ENCODE peak calls at places on chromosomes 11 and 22, in six cellular contexts. One of them, this sample, is unnamed.

GRCh38 chr11:73201249-73201648 is 16.8 kb upstream of the P2RY2 start:
- DNase-seq in neuronal stem cell: no peak
- DNase-seq in IMR-90: peak; percentile 39
- DNase-seq in endothelial cell of umbilical vein: no peak
- DNase-seq in neural progenitor cell: no peak
- DNase-seq in OCI-LY7: no peak
- DNase-seq in this sample: no peak

GRCh38 chr11:94934836-94935235 is 38.5 kb downstream of the CWC15 start:
- DNase-seq in neural progenitor cell: no peak
- DNase-seq in neuronal stem cell: no peak
- DNase-seq in OCI-LY7: no peak
- DNase-seq in endothelial cell of umbilical vein: peak; percentile 36
- DNase-seq in IMR-90: no peak
- DNase-seq in this sample: no peak

GRCh38 chr11:3823762-3824506 is 15.6 kb downstream of the PGAP2 start:
- DNase-seq in neural progenitor cell: no peak
- DNase-seq in IMR-90: no peak
- DNase-seq in endothelial cell of umbilical vein: no peak
- DNase-seq in neuronal stem cell: no peak
- DNase-seq in OCI-LY7: no peak
- DNase-seq in this sample: no peak

GRCh38 chr11:11732116-11732515 is 109.7 kb upstream of the USP47 start:
- DNase-seq in neural progenitor cell: no peak
- DNase-seq in neuronal stem cell: no peak
- DNase-seq in endothelial cell of umbilical vein: no peak
- DNase-seq in IMR-90: peak; percentile 54
- DNase-seq in OCI-LY7: no peak
- DNase-seq in this sample: peak; percentile 29

GRCh38 chr11:64419818-64420485 is 61.0 kb downstream of the RPS6KA4 start:
- DNase-seq in endothelial cell of umbilical vein: no peak
- DNase-seq in IMR-90: no peak
- DNase-seq in neural progenitor cell: no peak
- DNase-seq in neuronal stem cell: no peak
- DNase-seq in OCI-LY7: no peak
- DNase-seq in this sample: peak; percentile 16

GRCh38 chr11:63999349-64000025 is 13.2 kb downstream of the OTUB1 start:
- DNase-seq in IMR-90: no peak
- DNase-seq in OCI-LY7: no peak
- DNase-seq in neuronal stem cell: peak; percentile 71
- DNase-seq in neural progenitor cell: peak; percentile 87
- DNase-seq in endothelial cell of umbilical vein: no peak
- DNase-seq in this sample: peak; percentile 42

GRCh38 chr22:45709004-45709739 is 37.5 kb downstream of the ATXN10 start:
- DNase-seq in OCI-LY7: no peak
- DNase-seq in neuronal stem cell: no peak
- DNase-seq in neural progenitor cell: no peak
- DNase-seq in endothelial cell of umbilical vein: peak; percentile 33
- DNase-seq in IMR-90: peak; percentile 79
- DNase-seq in this sample: peak; percentile 88

GRCh38 chr11:96335389-96335788 is 7.6 kb downstream of the MAML2 start:
- DNase-seq in neuronal stem cell: no peak
- DNase-seq in endothelial cell of umbilical vein: no peak
- DNase-seq in IMR-90: peak; percentile 52
- DNase-seq in neural progenitor cell: no peak
- DNase-seq in OCI-LY7: no peak
- DNase-seq in this sample: no peak

GRCh38 chr11:98062714-98063113 is 958.0 kb upstream of the CNTN5 start:
- DNase-seq in IMR-90: no peak
- DNase-seq in OCI-LY7: no peak
- DNase-seq in neural progenitor cell: no peak
- DNase-seq in endothelial cell of umbilical vein: no peak
- DNase-seq in neuronal stem cell: no peak
- DNase-seq in this sample: no peak

GRCh38 chr11:48107188-48107704 is 109.4 kb upstream of the OR4B1 start:
- DNase-seq in neuronal stem cell: no peak
- DNase-seq in endothelial cell of umbilical vein: no peak
- DNase-seq in OCI-LY7: peak; percentile 83
- DNase-seq in neural progenitor cell: no peak
- DNase-seq in IMR-90: peak; percentile 67
- DNase-seq in this sample: peak; percentile 43

GRCh38 chr11:64870176-64870892 is 8.1 kb downstream of the EHD1 start:
- DNase-seq in endothelial cell of umbilical vein: peak; percentile 83
- DNase-seq in neuronal stem cell: no peak
- DNase-seq in neural progenitor cell: peak; percentile 18
- DNase-seq in IMR-90: peak; percentile 78
- DNase-seq in OCI-LY7: no peak
- DNase-seq in this sample: peak; percentile 75

GRCh38 chr22:49476176-49476575 is 351.5 kb downstream of the BRD1 start:
- DNase-seq in neuronal stem cell: no peak
- DNase-seq in neural progenitor cell: peak; percentile 61
- DNase-seq in IMR-90: no peak
- DNase-seq in OCI-LY7: no peak
- DNase-seq in endothelial cell of umbilical vein: no peak
- DNase-seq in this sample: no peak
- H3K4me2 ChIP-seq in neuronal stem cell: no peak overlapping the region
- H3K4me2 ChIP-seq in neural progenitor cell: no peak overlapping the region
- H3K4me2 ChIP-seq in IMR-90: no peak overlapping the region
- H3K4me2 ChIP-seq in OCI-LY7: no peak overlapping the region
- H3K4me2 ChIP-seq in endothelial cell of umbilical vein: no peak overlapping the region
- H3K4me2 ChIP-seq in this sample: no peak overlapping the region

DNA sequence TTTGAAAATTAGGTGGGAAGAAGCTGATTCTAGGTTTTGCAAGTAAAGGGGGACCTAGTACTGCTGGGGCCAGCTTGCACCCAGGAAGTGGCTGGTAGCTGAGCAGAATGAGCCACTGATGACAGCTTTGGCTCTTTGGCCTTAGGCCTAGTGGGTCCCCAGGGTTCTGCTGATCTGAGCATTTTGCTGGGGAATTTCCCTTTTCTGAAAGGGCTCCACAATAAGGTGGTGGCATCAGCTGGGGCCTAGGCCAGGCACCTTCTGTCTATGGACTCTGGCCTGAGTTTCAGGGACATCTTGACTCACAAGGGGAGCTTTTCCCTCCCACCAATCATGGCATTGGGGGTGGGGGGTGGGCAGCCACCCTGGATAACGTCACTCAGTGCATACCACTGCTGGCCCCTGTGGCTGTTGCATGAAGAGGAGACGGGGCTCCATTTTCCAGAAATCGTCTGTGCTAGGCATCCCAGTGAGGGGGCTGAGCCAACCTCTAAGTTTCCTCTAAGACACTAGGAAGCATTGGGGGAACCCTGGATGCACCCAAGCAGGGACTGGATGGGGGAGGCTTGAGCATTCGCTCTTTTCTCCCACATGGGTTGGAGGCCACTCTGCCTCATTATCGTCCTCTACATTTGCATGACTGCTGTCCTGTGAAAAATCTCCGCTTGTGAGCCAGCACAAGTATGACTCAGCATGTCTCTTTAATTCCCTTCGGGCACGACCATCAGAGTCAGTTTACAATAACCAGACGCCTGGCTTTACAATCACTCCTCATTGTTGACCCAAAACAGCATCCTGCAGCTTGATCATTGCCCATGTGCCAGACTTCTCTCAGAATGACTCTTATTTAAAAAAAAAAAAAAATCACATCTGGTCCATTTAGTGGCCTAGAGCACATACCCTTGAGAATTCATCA is 145.0 kb upstream of the THY1 start:
- DNase-seq in IMR-90: peak; percentile 85
- DNase-seq in OCI-LY7: no peak
- DNase-seq in endothelial cell of umbilical vein: no peak
- DNase-seq in neuronal stem cell: no peak
- DNase-seq in neural progenitor cell: no peak
- DNase-seq in this sample: peak; percentile 76
- H3K4me3 ChIP-seq in IMR-90: no peak overlapping the region
- H3K4me3 ChIP-seq in OCI-LY7: no peak overlapping the region
- H3K4me3 ChIP-seq in endothelial cell of umbilical vein: no peak overlapping the region
- H3K4me3 ChIP-seq in neuronal stem cell: no peak overlapping the region
- H3K4me3 ChIP-seq in neural progenitor cell: no peak overlapping the region
- H3K4me3 ChIP-seq in this sample: no peak overlapping the region

GRCh38 chr11:45085657-45086501 is 60.6 kb upstream of the PRDM11 start:
- DNase-seq in IMR-90: no peak
- DNase-seq in endothelial cell of umbilical vein: no peak
- DNase-seq in neural progenitor cell: peak; percentile 57
- DNase-seq in OCI-LY7: no peak
- DNase-seq in neuronal stem cell: no peak
- DNase-seq in this sample: no peak

GRCh38 chr11:45082744-45083543 is 63.5 kb upstream of the PRDM11 start:
- DNase-seq in neural progenitor cell: no peak
- DNase-seq in IMR-90: no peak
- DNase-seq in neuronal stem cell: no peak
- DNase-seq in OCI-LY7: peak; percentile 56
- DNase-seq in endothelial cell of umbilical vein: no peak
- DNase-seq in this sample: no peak

GRCh38 chr11:45086526-45086925 is 59.9 kb upstream of the PRDM11 start:
- DNase-seq in IMR-90: no peak
- DNase-seq in neural progenitor cell: no peak
- DNase-seq in neuronal stem cell: no peak
- DNase-seq in OCI-LY7: no peak
- DNase-seq in endothelial cell of umbilical vein: no peak
- DNase-seq in this sample: no peak

GRCh38 chr11:45079943-45080719 is 66.3 kb upstream of the PRDM11 start:
- DNase-seq in neural progenitor cell: no peak
- DNase-seq in endothelial cell of umbilical vein: no peak
- DNase-seq in OCI-LY7: peak; percentile 94
- DNase-seq in IMR-90: no peak
- DNase-seq in neuronal stem cell: no peak
- DNase-seq in this sample: no peak

DNA sequence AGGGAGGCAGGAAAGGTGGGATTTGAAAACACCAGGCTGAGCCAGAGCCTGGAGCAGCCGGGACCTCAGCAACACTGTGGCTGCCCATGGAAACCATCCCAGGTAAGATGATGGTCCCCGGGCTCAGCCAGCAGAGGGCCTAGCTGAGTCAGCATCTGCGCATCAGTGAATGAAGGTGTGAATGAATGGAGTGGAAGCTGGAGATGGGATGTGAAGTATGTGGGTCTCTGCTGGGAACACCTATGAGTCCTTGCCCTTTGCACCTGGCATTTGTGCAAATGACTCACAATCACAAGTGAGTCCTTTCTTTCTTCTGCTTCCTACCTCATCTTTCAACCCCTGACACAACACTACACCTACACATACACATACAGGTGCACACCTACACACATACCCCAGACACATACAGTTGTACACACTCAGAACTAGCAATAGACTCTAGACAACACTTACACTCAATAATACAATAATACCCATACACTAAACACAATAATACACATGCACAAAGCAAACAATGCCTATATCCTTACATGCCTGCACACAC is 62.8 kb upstream of the PRDM11 start:
- DNase-seq in IMR-90: no peak
- DNase-seq in endothelial cell of umbilical vein: no peak
- DNase-seq in OCI-LY7: peak; percentile 45
- DNase-seq in neuronal stem cell: no peak
- DNase-seq in neural progenitor cell: peak; percentile 57
- DNase-seq in this sample: no peak
- H3K4me2 ChIP-seq in IMR-90: no peak overlapping the region
- H3K4me2 ChIP-seq in endothelial cell of umbilical vein: no peak overlapping the region
- H3K4me2 ChIP-seq in OCI-LY7: peak overlapping the region; percentile 49
- H3K4me2 ChIP-seq in neuronal stem cell: no peak overlapping the region
- H3K4me2 ChIP-seq in neural progenitor cell: no peak overlapping the region
- H3K4me2 ChIP-seq in this sample: no peak overlapping the region

GRCh38 chr11:46238967-46239800 is 38.3 kb upstream of the CREB3L1 start:
- DNase-seq in endothelial cell of umbilical vein: peak; percentile 87
- DNase-seq in neural progenitor cell: peak; percentile 94
- DNase-seq in IMR-90: peak; percentile 84
- DNase-seq in OCI-LY7: peak; percentile 76
- DNase-seq in neuronal stem cell: peak; percentile 89
- DNase-seq in this sample: peak; percentile 66
- H3K4me3 ChIP-seq in endothelial cell of umbilical vein: peak overlapping the region; percentile 25
- H3K4me3 ChIP-seq in neural progenitor cell: peak overlapping the region; percentile 48
- H3K4me3 ChIP-seq in IMR-90: peak overlapping the region; percentile 41
- H3K4me3 ChIP-seq in OCI-LY7: no peak overlapping the region
- H3K4me3 ChIP-seq in neuronal stem cell: peak overlapping the region; percentile 34
- H3K4me3 ChIP-seq in this sample: peak overlapping the region; percentile 67

GRCh38 chr11:75242722-75243600 is 2.4 kb downstream of the TPBGL start:
- DNase-seq in IMR-90: no peak
- DNase-seq in OCI-LY7: no peak
- DNase-seq in neuronal stem cell: no peak
- DNase-seq in neural progenitor cell: no peak
- DNase-seq in endothelial cell of umbilical vein: no peak
- DNase-seq in this sample: no peak
- H3K4me2 ChIP-seq in IMR-90: no peak overlapping the region
- H3K4me2 ChIP-seq in OCI-LY7: no peak overlapping the region
- H3K4me2 ChIP-seq in neuronal stem cell: no peak overlapping the region
- H3K4me2 ChIP-seq in neural progenitor cell: no peak overlapping the region
- H3K4me2 ChIP-seq in endothelial cell of umbilical vein: no peak overlapping the region
- H3K4me2 ChIP-seq in this sample: no peak overlapping the region

DNA sequence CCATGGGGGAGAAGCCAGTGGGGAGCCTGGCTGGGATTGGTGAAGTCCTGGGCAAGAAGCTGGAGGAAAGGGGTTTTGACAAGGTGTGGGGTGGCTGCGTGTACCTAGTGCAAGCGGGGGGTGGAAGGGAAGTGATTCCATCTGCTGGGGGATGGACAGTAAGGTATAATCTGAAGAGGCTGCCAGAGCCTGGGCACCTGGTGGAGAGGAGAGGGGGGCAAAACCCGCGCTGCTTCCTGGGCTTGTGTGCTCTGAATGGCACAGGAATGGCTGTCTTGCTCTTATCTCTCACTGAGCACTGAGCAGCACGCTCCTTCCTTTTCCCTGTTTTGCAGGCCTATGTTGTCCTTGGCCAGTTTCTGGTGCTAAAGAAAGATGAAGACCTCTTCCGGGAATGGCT is 988 bp downstream of the BANF1 start:
- DNase-seq in neuronal stem cell: no peak
- DNase-seq in IMR-90: no peak
- DNase-seq in OCI-LY7: no peak
- DNase-seq in neural progenitor cell: no peak
- DNase-seq in endothelial cell of umbilical vein: no peak
- DNase-seq in this sample: no peak
- H3K4me3 ChIP-seq in neuronal stem cell: peak overlapping the region; percentile 76
- H3K4me3 ChIP-seq in IMR-90: peak overlapping the region; percentile 71
- H3K4me3 ChIP-seq in OCI-LY7: peak overlapping the region; percentile 89
- H3K4me3 ChIP-seq in neural progenitor cell: peak overlapping the region; percentile 80
- H3K4me3 ChIP-seq in endothelial cell of umbilical vein: peak overlapping the region; percentile 82
- H3K4me3 ChIP-seq in this sample: peak overlapping the region; percentile 99

DNA sequence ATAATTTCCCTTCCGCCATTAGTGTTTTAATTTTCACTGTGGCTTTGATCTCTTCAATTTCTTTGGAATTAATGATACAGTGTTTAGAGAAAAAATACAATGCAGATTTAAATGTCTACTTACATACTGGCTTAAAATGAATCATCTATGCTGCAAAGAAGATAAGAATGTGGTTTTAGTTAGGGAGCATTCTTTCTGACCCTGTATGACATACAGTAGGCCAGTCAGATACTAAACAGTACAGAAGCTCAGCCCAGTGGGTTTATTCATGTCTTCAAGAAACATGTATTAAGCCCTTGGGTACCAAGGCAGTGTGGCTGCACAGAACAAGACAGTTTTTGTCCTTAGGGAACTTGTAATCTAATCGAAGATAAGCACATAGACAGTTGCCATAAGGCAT is 268.8 kb downstream of the DDX10 start:
- DNase-seq in neural progenitor cell: no peak
- DNase-seq in OCI-LY7: no peak
- DNase-seq in IMR-90: peak; percentile 85
- DNase-seq in neuronal stem cell: no peak
- DNase-seq in endothelial cell of umbilical vein: no peak
- DNase-seq in this sample: peak; percentile 82
- H3K4me2 ChIP-seq in neural progenitor cell: no peak overlapping the region
- H3K4me2 ChIP-seq in OCI-LY7: no peak overlapping the region
- H3K4me2 ChIP-seq in IMR-90: peak overlapping the region; percentile 44
- H3K4me2 ChIP-seq in neuronal stem cell: no peak overlapping the region
- H3K4me2 ChIP-seq in endothelial cell of umbilical vein: no peak overlapping the region
- H3K4me2 ChIP-seq in this sample: peak overlapping the region; percentile 67